ENCODE peak calls at places on chromosomes 2 and 18, in ten cellular contexts. A is sciatic nerve; D is mucosa of gallbladder; S is activated CD8-positive, alpha-beta memory T cell treated with anti-CD3 and anti-CD28 coated beads, Interleukin-2, amount 50 U/mL, for 48 hours; J is H1; M is CD4-positive, alpha-beta T cell; E is GM10248; U is NCI-H1105 treated with DMSO at 0.1 percent for 48 hours; L is prostate gland; W is HCT116. X is an unnamed sample.

GRCh38 chr2:199973703-199974102 is 18.3 kb downstream of the MAIP1 start:
- DNase-seq in W (peak), M (no peak), L (no peak), D (no peak), S (no peak), A (no peak), J (no peak), E (no peak), U (peak), X (no peak)

GRCh38 chr2:10287766-10288165 is 14.9 kb upstream of the HPCAL1 start:
- DNase-seq in E (no peak), M (no peak), W (no peak), D (no peak), L (no peak), J (no peak), A (no peak), U (no peak), S (no peak), X (no peak)

GRCh38 chr2:64311948-64312621 is 141.9 kb upstream of the LGALSL start:
- DNase-seq in M (no peak), U (no peak), L (peak), W (peak), J (no peak), S (no peak), E (no peak), D (peak), A (peak), X (no peak)

GRCh38 chr2:241872313-241872642 is 2.7 kb downstream of the RTP5 start:
- DNase-seq in J (no peak), U (no peak), M (no peak), L (no peak), A (no peak), D (no peak), E (no peak), S (no peak), W (no peak), X (no peak)

GRCh38 chr18:75216212-75216925 is 5.8 kb downstream of the TSHZ1 start:
- DNase-seq in A (no peak), W (no peak), U (no peak), J (no peak), L (no peak), S (no peak), E (no peak), D (no peak), M (no peak), X (no peak)

GRCh38 chr2:45435316-45435715 is 175.8 kb downstream of the SRBD1 start:
- DNase-seq in M (no peak), E (no peak), U (peak), J (no peak), S (no peak), W (no peak), D (no peak), A (no peak), L (no peak), X (no peak)

GRCh38 chr18:29811519-29811918 is 1231.0 kb downstream of the DSC3 start:
- DNase-seq in M (no peak), L (no peak), D (no peak), J (no peak), S (no peak), A (no peak), E (no peak), U (no peak), W (no peak), X (no peak)

GRCh38 chr18:58847383-58848071 is 17.1 kb upstream of the ZNF532 start:
- DNase-seq in L (no peak), W (no peak), A (no peak), E (no peak), U (no peak), M (no peak), S (no peak), J (peak), D (peak), X (no peak)

GRCh38 chr2:68388358-68388757 is 23.3 kb downstream of the PLEK start:
- DNase-seq in D (no peak), E (peak), W (no peak), M (no peak), U (no peak), A (no peak), L (no peak), S (no peak), J (no peak), X (no peak)

GRCh38 chr2:46371858-46372257 is 74.7 kb downstream of the EPAS1 start:
- DNase-seq in S (no peak), J (no peak), D (no peak), L (no peak), W (no peak), M (no peak), U (no peak), E (no peak), A (no peak), X (no peak)

GRCh38 chr2:58541511-58541910 is 300.4 kb upstream of the FANCL start:
- DNase-seq in M (no peak), D (no peak), J (no peak), L (no peak), S (no peak), E (no peak), U (no peak), W (no peak), A (no peak), X (no peak)

GRCh38 chr2:74715071-74715791 is 61.2 kb downstream of the SEMA4F start:
- DNase-seq in J (peak), E (peak), U (peak), A (peak), M (peak), L (peak), S (peak), W (peak), D (peak), X (peak)

GRCh38 chr2:119702918-119703401 is 24.0 kb downstream of the TMEM177 start:
- DNase-seq in W (peak), U (peak), S (peak), L (peak), M (peak), J (peak), A (peak), D (peak), E (peak), X (peak)

GRCh38 chr18:42112657-42113420 is 157.8 kb downstream of the PIK3C3 start:
- DNase-seq in U (no peak), L (no peak), E (no peak), A (no peak), D (no peak), S (no peak), M (no peak), J (no peak), W (no peak), X (no peak)

GRCh38 chr2:217934321-217935131 is 68.3 kb downstream of the TNS1 start:
- DNase-seq in E (no peak), A (no peak), S (no peak), W (no peak), J (no peak), M (no peak), L (no peak), U (no peak), D (no peak), X (no peak)

GRCh38 chr18:10194592-10194991 is 259.8 kb upstream of the APCDD1 start:
- DNase-seq in L (no peak), A (no peak), J (no peak), S (no peak), W (no peak), U (no peak), M (no peak), E (no peak), D (no peak), X (no peak)

GRCh38 chr2:179488563-179488962 is 223.9 kb upstream of the SESTD1 start:
- DNase-seq in A (no peak), M (no peak), W (no peak), U (no peak), D (no peak), E (no peak), J (no peak), S (no peak), L (no peak), X (no peak)

GRCh38 chr2:30203156-30203555 is 28.2 kb upstream of the LBH start:
- DNase-seq in S (no peak), L (no peak), J (no peak), A (no peak), U (no peak), M (no peak), E (no peak), D (no peak), W (no peak), X (no peak)

GRCh38 chr2:148965596-148966431 is 72.7 kb upstream of the LYPD6B start:
- DNase-seq in L (no peak), A (no peak), D (no peak), J (no peak), S (no peak), W (no peak), M (no peak), E (no peak), U (peak), X (no peak)

GRCh38 chr2:6475155-6475940 is 390.4 kb downstream of the CMPK2 start:
- DNase-seq in M (no peak), D (no peak), S (no peak), A (no peak), E (no peak), L (no peak), J (no peak), U (no peak), W (no peak), X (no peak)

GRCh38 chr2:1081411-1082225 is 131.0 kb downstream of the SNTG2 start:
- DNase-seq in W (no peak), L (peak), D (peak), S (no peak), E (no peak), M (no peak), A (peak), J (no peak), U (no peak), X (no peak)

GRCh38 chr18:59268722-59269562 is 4.3 kb downstream of the RAX start:
- DNase-seq in A (no peak), D (no peak), J (no peak), M (no peak), S (peak), L (no peak), W (no peak), E (peak), U (peak), X (no peak)

GRCh38 chr2:18413794-18414396 is 146.6 kb downstream of the RDH14 start:
- DNase-seq in E (no peak), S (no peak), J (no peak), M (no peak), L (no peak), U (no peak), A (no peak), D (no peak), W (peak), X (no peak)

GRCh38 chr2:152573168-152573567 is 144.1 kb downstream of the PRPF40A start:
- DNase-seq in L (no peak), U (no peak), M (no peak), E (peak), J (no peak), D (peak), A (no peak), S (no peak), W (peak), X (no peak)

GRCh38 chr18:12246849-12247808 is 7.0 kb upstream of the CIDEA start:
- DNase-seq in L (no peak), M (no peak), J (peak), S (no peak), W (no peak), D (no peak), A (no peak), E (no peak), U (no peak), X (no peak)

GRCh38 chr18:35500113-35500512 is 2.4 kb upstream of the INO80C start:
- DNase-seq in E (no peak), M (no peak), A (no peak), J (no peak), W (no peak), S (no peak), L (no peak), D (no peak), U (no peak), X (no peak)

GRCh38 chr2:227862227-227862740 is 9.1 kb upstream of the DAW1 start:
- DNase-seq in A (no peak), E (peak), S (no peak), M (no peak), W (peak), U (peak), D (peak), L (peak), J (no peak), X (no peak)

GRCh38 chr2:225510794-225511193 is 111.3 kb downstream of the NYAP2 start:
- DNase-seq in A (no peak), W (no peak), L (no peak), U (no peak), M (no peak), E (no peak), S (no peak), J (no peak), D (no peak), X (no peak)

GRCh38 chr2:46977899-46978298 is 62.3 kb upstream of the MCFD2 start:
- DNase-seq in L (no peak), A (no peak), J (no peak), W (no peak), S (no peak), D (no peak), E (no peak), U (no peak), M (no peak), X (no peak)

X was measured in GM19239.